ENCODE peak calls at places on chromosomes 5 and 9, in ten cellular contexts. J is left colon; G is T-helper 1 cell; P is PC-3; X is NCI-H2029; R is H54; T is activated CD4-positive, alpha-beta T cell treated with anti-CD3 and anti-CD28 coated beads, Interleukin-2, amount 50 U/mL, for 1 hour; W is cardiac fibroblast; I is activated T-helper 1 cell treated with anti-CD3 and anti-CD28 coated beads, Interleukin-2, amount 50 U/mL, for 16 hours; F is tibial nerve. K is an unnamed sample.

GRCh38 chr9:16028516-16028915 is 475.7 kb downstream of the CCDC171 start:
- DNase-seq in J (no peak), G (no peak), P (no peak), X (no peak), R (no peak), T (no peak), W (no peak), I (no peak), F (no peak), K (no peak)

GRCh38 chr5:27906911-27907590 is 868.7 kb upstream of the CDH9 start:
- DNase-seq in J (no peak), G (no peak), P (peak; percentile 70), X (no peak), R (no peak), T (no peak), W (no peak), I (no peak), F (no peak), K (peak; percentile 72)

GRCh38 chr5:128252794-128253193 is 169.2 kb downstream of the SLC12A2 start:
- DNase-seq in J (no peak), G (no peak), P (no peak), X (no peak), R (no peak), T (no peak), W (peak; percentile 81), I (no peak), F (no peak), K (no peak)

GRCh38 chr9:137032893-137033292 is 1.0 kb upstream of the FUT7 start:
- DNase-seq in J (no peak), G (peak; percentile 61), P (no peak), X (no peak), R (no peak), T (no peak), W (no peak), I (no peak), F (no peak), K (no peak)

GRCh38 chr9:137306546-137307254 is 4.6 kb upstream of the NRARP start:
- DNase-seq in J (no peak), G (no peak), P (no peak), X (no peak), R (no peak), T (no peak), W (no peak), I (no peak), F (no peak), K (no peak)

GRCh38 chr5:52598954-52599353 is 188.8 kb upstream of the ITGA1 start:
- DNase-seq in J (no peak), G (no peak), P (no peak), X (no peak), R (no peak), T (no peak), W (no peak), I (no peak), F (no peak), K (no peak)

GRCh38 chr5:89279458-89280036 is 396.6 kb upstream of the MEF2C start:
- DNase-seq in J (no peak), G (no peak), P (no peak), X (no peak), R (no peak), T (no peak), W (no peak), I (no peak), F (no peak), K (no peak)

GRCh38 chr9:78682206-78682605 is 385.3 kb downstream of the PSAT1 start:
- DNase-seq in J (no peak), G (no peak), P (no peak), X (no peak), R (no peak), T (no peak), W (no peak), I (no peak), F (no peak), K (no peak)

GRCh38 chr9:126326228-126327015 is at the start of gene MVB12B:
- DNase-seq in J (no peak), G (peak; percentile 8), P (peak; percentile 27), X (no peak), R (peak; percentile 80), T (peak; percentile 53), W (peak; percentile 37), I (peak; percentile 9), F (no peak), K (no peak)

GRCh38 chr5:175750476-175751080 is 92.7 kb downstream of the HRH2 start:
- DNase-seq in J (no peak), G (no peak), P (no peak), X (no peak), R (no peak), T (no peak), W (no peak), I (no peak), F (no peak), K (no peak)

GRCh38 chr5:167998148-167998767 is 293.2 kb upstream of the WWC1 start:
- DNase-seq in J (no peak), G (no peak), P (no peak), X (no peak), R (no peak), T (no peak), W (no peak), I (no peak), F (no peak), K (no peak)

GRCh38 chr5:150671509-150672236 is 10.6 kb downstream of the MYOZ3 start:
- DNase-seq in J (no peak), G (no peak), P (no peak), X (no peak), R (no peak), T (no peak), W (no peak), I (no peak), F (no peak), K (no peak)

GRCh38 chr9:33187519-33188218 is 20.5 kb upstream of the B4GALT1 start:
- DNase-seq in J (peak; percentile 44), G (no peak), P (no peak), X (peak; percentile 86), R (no peak), T (no peak), W (peak; percentile 82), I (no peak), F (peak; percentile 8), K (no peak)

K was measured in mammary epithelial cell.